ENCODE peak calls at places on chromosomes 3 and 15, in seven cellular contexts. L is upper lobe of left lung; B is naive thymus-derived CD4-positive, alpha-beta T cell; J is sigmoid colon; X is heart right ventricle; K is IMR-90; S is thyroid gland. E is an unnamed sample. For H3K4me1 and H3K27me3, the result is how much of the 10 kb centered on the place peaks cover.

GRCh38 chr3:186538779-186539178 is 5.4 kb downstream of the CRYGS start:
- DNase-seq in B (no peak), L (no peak), S (no peak), J (no peak), K (no peak), X (no peak), E (no peak)

GRCh38 chr3:65894679-65895078 is 144.0 kb downstream of the MAGI1 start:
- DNase-seq in B (no peak), K (peak), X (no peak), J (no peak), S (no peak), L (no peak), E (no peak)

GRCh38 chr3:143604402-143604801 is 243.9 kb downstream of the SLC9A9 start:
- DNase-seq in J (no peak), X (no peak), L (no peak), B (no peak), K (no peak), S (no peak), E (no peak)

GRCh38 chr3:25297667-25298585 is 130.1 kb upstream of the RARB start:
- DNase-seq in B (no peak), S (peak), L (no peak), J (no peak), X (no peak), K (no peak), E (no peak)

GRCh38 chr3:171488479-171488878 is 28.3 kb upstream of the TNIK start:
- DNase-seq in X (no peak), L (no peak), B (no peak), J (no peak), S (no peak), K (no peak), E (no peak)

GRCh38 chr3:183193762-183194701 is 31.5 kb upstream of the LAMP3 start:
- DNase-seq in B (no peak), L (no peak), K (peak), X (no peak), J (no peak), S (no peak), E (no peak)

GRCh38 chr3:78529601-78530000 is 1238.2 kb downstream of the ROBO1 start:
- DNase-seq in L (no peak), K (no peak), J (no peak), B (no peak), S (no peak), X (no peak), E (no peak)

GRCh38 chr3:119195151-119195476 is 21.7 kb downstream of the UPK1B start:
- DNase-seq in L (no peak), J (no peak), B (no peak), X (no peak), K (no peak), S (no peak), E (no peak)

GRCh38 chr3:197854596-197855343 is 63.7 kb downstream of the LRCH3 start:
- DNase-seq in S (no peak), J (no peak), B (no peak), X (no peak), K (peak), L (no peak), E (peak)

GRCh38 chr15:78051622-78052405 is 25.7 kb downstream of the TBC1D2B start:
- DNase-seq in J (no peak), K (peak), S (peak), L (no peak), X (no peak), B (peak), E (no peak)

GRCh38 chr3:146577662-146578061 is 27.5 kb downstream of the PLSCR5 start:
- DNase-seq in B (peak), X (no peak), L (no peak), S (no peak), K (peak), J (no peak), E (no peak)

GRCh38 chr3:12758025-12758830 is 831 bp downstream of the TMEM40 start:
- DNase-seq in S (peak), B (no peak), L (peak), K (peak), X (peak), J (peak), E (no peak)

GRCh38 chr15:67413770-67414429 is 107.0 kb upstream of the C15orf61 start:
- DNase-seq in K (peak), S (no peak), L (no peak), J (no peak), X (no peak), B (no peak), E (no peak)

GRCh38 chr3:30437172-30437571 is 169.2 kb upstream of the TGFBR2 start:
- DNase-seq in K (peak), L (no peak), B (no peak), J (peak), S (peak), X (no peak), E (no peak)

GRCh38 chr15:99414755-99415731 is 150.7 kb upstream of the MEF2A start:
- DNase-seq in B (no peak), J (peak), S (no peak), L (no peak), X (no peak), K (no peak), E (no peak)

GRCh38 chr15:60565407-60565806 is 86.5 kb upstream of the ICE2 start:
- DNase-seq in L (no peak), S (no peak), B (no peak), X (no peak), K (no peak), J (no peak), E (no peak)
- H3K4me1 ChIP-seq in L (under half), S (under half), B (half or more), X (under half), K (under half), J (under half), E (under half)

DNA sequence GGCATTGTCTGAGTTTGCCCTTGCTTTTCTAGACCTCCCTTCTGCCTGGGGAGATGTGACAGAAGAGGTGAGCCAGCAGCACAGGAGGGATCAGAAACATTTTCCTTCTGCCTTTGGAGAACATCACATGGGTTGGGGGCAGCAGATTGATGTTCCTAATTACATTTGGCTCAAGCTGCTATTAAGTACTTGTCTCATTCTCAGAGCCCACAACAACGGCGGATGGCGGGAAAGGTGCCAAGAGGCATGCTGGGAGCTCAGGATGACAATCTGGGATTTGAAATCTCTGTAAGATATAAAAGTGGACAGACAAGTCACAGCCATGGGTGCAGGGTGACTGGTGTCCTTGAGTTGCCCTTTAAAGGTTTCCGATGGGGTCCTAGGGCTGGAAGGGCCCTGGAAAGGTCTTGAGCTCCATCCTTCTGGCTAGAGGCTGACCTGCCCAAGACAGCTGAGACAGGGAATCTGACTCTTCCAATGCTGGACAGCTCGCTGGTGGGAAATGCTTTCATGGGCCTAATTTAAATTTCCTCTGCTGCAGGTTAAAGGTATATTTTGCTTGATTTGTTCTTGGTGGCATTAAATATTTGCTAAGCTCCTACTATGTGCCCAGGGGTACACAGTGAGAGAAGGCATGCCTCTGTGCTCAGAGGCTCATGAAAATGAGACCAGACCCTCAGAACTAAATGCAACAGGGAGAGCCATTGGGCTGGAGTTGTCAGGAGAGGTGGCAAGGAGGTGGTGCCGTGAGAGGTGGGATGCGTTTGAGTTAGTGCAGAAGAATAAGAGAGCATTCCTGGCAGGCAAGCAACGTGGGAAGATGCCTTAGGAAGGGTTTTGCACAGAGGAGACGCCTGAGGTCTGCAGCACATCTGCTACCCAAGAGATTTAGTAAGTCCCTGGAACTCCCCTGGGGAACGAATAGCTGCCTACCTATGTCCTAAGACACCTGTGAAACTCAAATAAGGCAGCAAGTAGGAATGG is 2.2 kb upstream of the CORO2B start:
- DNase-seq in B (no peak), X (no peak), L (no peak), S (no peak), J (no peak), K (no peak), E (no peak)
- H3K27me3 ChIP-seq in B (under half), X (under half), L (under half), S (under half), J (half or more), K (under half), E (under half)

GRCh38 chr3:99865321-99865720 is 47.7 kb downstream of the CMSS1 start:
- DNase-seq in S (no peak), K (peak), X (no peak), J (no peak), L (no peak), B (no peak), E (no peak)

GRCh38 chr3:99868438-99868723 is 50.7 kb downstream of the CMSS1 start:
- DNase-seq in K (peak), J (no peak), B (no peak), X (no peak), S (no peak), L (no peak), E (no peak)

GRCh38 chr3:99866167-99866810 is 48.6 kb downstream of the CMSS1 start:
- DNase-seq in S (no peak), B (no peak), X (no peak), J (no peak), L (no peak), K (peak), E (no peak)

GRCh38 chr3:99869621-99870020 is 52.0 kb downstream of the CMSS1 start:
- DNase-seq in S (no peak), K (no peak), B (no peak), J (no peak), L (no peak), X (no peak), E (no peak)

DNA sequence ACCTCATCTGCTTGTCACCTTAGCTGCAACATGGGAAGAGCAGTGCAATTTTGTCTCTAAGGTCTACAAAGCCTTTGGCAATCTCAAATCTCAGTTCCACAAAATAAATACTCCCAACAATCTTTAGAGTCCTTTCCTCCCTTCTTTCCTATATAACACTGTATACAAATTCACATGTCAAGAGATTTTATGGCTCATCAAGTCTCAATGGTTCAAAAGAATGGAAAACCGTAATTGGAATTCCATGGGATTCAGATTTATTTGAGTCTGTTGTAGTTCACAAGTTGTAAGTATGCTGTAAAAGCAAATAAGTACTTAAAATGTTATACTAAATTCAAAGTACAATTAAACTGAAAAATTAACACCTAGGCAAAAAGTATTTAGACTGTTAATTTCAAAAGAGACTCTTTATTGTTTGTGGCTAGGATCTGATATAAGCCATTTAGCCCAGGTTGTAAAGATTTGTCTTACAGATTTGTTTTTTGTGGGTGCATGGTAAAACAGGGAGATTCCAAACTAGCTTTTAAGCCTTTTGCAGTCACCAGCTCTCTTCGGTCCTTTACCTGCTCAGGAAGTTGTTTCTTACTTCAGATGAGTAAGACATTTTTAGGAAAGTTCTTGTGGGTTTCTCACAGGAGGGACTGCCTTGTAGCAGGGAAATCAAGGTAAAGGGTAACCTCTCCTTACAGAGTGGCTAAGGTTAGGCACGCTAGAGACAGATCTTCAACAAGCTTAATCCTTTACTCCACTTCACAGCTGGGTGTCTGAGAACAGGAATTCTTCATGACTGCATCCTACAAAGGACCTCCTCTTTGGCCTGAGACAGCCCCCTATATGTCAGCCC is 50.2 kb downstream of the CMSS1 start:
- DNase-seq in X (no peak), L (no peak), K (no peak), B (no peak), J (no peak), S (no peak), E (no peak)
- H3K27ac ChIP-seq in X (peak), L (no peak), K (peak), B (no peak), J (peak), S (no peak), E (no peak)

GRCh38 chr15:76358453-76358852 is 21.9 kb downstream of the ISL2 start:
- DNase-seq in B (no peak), L (no peak), S (no peak), K (no peak), J (no peak), X (no peak), E (no peak)

GRCh38 chr15:76366714-76367113 is 30.1 kb downstream of the ISL2 start:
- DNase-seq in J (no peak), B (no peak), X (no peak), K (no peak), S (peak), L (no peak), E (no peak)

GRCh38 chr15:76360416-76360815 is 23.8 kb downstream of the ISL2 start:
- DNase-seq in S (no peak), B (no peak), J (no peak), X (no peak), L (no peak), K (no peak), E (no peak)

GRCh38 chr15:76359152-76359551 is 22.6 kb downstream of the ISL2 start:
- DNase-seq in X (no peak), K (no peak), S (no peak), B (no peak), L (no peak), J (no peak), E (no peak)

GRCh38 chr15:76363251-76363650 is 26.7 kb downstream of the ISL2 start:
- DNase-seq in L (no peak), X (no peak), B (no peak), K (no peak), S (no peak), J (no peak), E (no peak)
- H3K4me1 ChIP-seq in L (under half), X (under half), B (under half), K (under half), S (under half), J (under half), E (under half)

DNA sequence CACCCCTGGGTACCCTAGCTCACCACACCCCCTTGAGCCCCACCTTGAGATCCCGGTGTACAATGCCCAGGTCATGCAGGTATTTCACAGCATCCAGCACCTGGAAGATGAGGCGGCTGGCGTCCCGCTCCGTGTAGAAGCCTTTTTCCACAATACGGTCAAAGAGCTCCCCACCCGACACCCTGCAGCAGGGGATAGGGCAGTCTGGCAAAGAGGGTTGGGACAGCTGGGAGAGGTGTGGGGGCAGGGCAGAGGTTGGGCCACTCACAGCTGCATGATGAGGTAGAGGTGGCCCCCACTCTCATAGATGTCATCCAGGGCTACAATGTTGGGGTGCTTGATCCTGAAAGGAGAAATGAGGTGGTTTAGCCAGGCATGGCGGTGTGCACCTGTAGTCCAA is 6.9 kb downstream of the CAMK1 start:
- DNase-seq in S (no peak), L (no peak), X (no peak), J (no peak), B (no peak), K (no peak), E (no peak)
- H3K27me3 ChIP-seq in S (under half), L (under half), X (under half), J (under half), B (under half), K (under half), E (under half)

GRCh38 chr15:69538381-69538780 is 85.8 kb downstream of the RPLP1 start:
- DNase-seq in X (no peak), L (no peak), B (no peak), S (no peak), J (no peak), K (no peak), E (no peak)

GRCh38 chr15:69537888-69538287 is 85.3 kb downstream of the RPLP1 start:
- DNase-seq in S (no peak), L (no peak), K (no peak), J (no peak), X (no peak), B (no peak), E (no peak)

GRCh38 chr15:69539316-69539715 is 86.7 kb downstream of the RPLP1 start:
- DNase-seq in B (no peak), J (no peak), X (no peak), K (no peak), L (no peak), S (no peak), E (no peak)

GRCh38 chr15:69542028-69542427 is 89.4 kb downstream of the RPLP1 start:
- DNase-seq in B (no peak), J (no peak), L (no peak), K (no peak), X (no peak), S (no peak), E (no peak)

GRCh38 chr15:69540622-69541021 is 88.0 kb downstream of the RPLP1 start:
- DNase-seq in S (no peak), K (no peak), B (peak), J (no peak), X (no peak), L (no peak), E (no peak)
- H3K27ac ChIP-seq in S (no peak), K (no peak), B (no peak), J (no peak), X (no peak), L (no peak), E (no peak)

GRCh38 chr3:135135445-135135844 is 340.4 kb downstream of the EPHB1 start:
- DNase-seq in B (no peak), X (no peak), L (no peak), K (no peak), J (no peak), S (no peak), E (no peak)

GRCh38 chr3:135131290-135131689 is 336.2 kb downstream of the EPHB1 start:
- DNase-seq in K (no peak), X (no peak), J (no peak), L (no peak), S (no peak), B (no peak), E (no peak)

GRCh38 chr3:135134717-135135116 is 339.7 kb downstream of the EPHB1 start:
- DNase-seq in X (no peak), S (no peak), B (no peak), J (no peak), K (no peak), L (no peak), E (no peak)

GRCh38 chr3:135136361-135137100 is 341.5 kb downstream of the EPHB1 start:
- DNase-seq in X (no peak), K (no peak), S (no peak), B (no peak), L (no peak), J (no peak), E (no peak)

GRCh38 chr3:135134293-135134692 is 339.2 kb downstream of the EPHB1 start:
- DNase-seq in L (no peak), X (no peak), K (no peak), S (no peak), B (no peak), J (no peak), E (no peak)
- H3K4me1 ChIP-seq in L (under half), X (under half), K (under half), S (under half), B (under half), J (under half), E (under half)

E was measured in RWPE2.